ENCODE peak calls at places on chromosomes 16 and 17, in ten cellular contexts. P is BE2C, H is cardiac fibroblast, C is kidney, O is mucosa of descending colon, T is fibroblast of villous mesenchyme, A is mammary epithelial cell, U is choroid plexus epithelial cell, G is heart left ventricle, Y is brain microvascular endothelial cell. L is an unnamed sample.

GRCh38 chr17:78005452-78006171 is 47.1 kb downstream of the TNRC6C start:
- DNase-seq in P (no peak), H (no peak), C (no peak), O (no peak), T (no peak), A (no peak), U (no peak), G (no peak), Y (no peak), L (no peak)

GRCh38 chr17:34613064-34614019 is 34.0 kb downstream of the TMEM132E start:
- DNase-seq in P (peak), H (no peak), C (peak), O (no peak), T (no peak), A (no peak), U (no peak), G (no peak), Y (no peak), L (no peak)

GRCh38 chr16:27778926-27779570 is 229.1 kb downstream of the KATNIP start:
- DNase-seq in P (no peak), H (no peak), C (peak), O (no peak), T (no peak), A (no peak), U (no peak), G (no peak), Y (no peak), L (no peak)

GRCh38 chr16:85234310-85235235 is 122.3 kb upstream of the CIBAR2 start:
- DNase-seq in P (peak), H (peak), C (peak), O (peak), T (peak), A (no peak), U (peak), G (peak), Y (peak), L (peak)

GRCh38 chr17:43033947-43034622 is 9.1 kb downstream of the RND2 start:
- DNase-seq in P (no peak), H (no peak), C (peak), O (no peak), T (no peak), A (no peak), U (no peak), G (no peak), Y (no peak), L (no peak)

GRCh38 chr17:75834279-75834920 is 9.8 kb downstream of the UNC13D start:
- DNase-seq in P (no peak), H (no peak), C (no peak), O (no peak), T (no peak), A (no peak), U (no peak), G (no peak), Y (no peak), L (no peak)

GRCh38 chr16:11201498-11202259 is 54.3 kb downstream of the SOCS1 start:
- DNase-seq in P (no peak), H (peak), C (no peak), O (no peak), T (peak), A (peak), U (peak), G (no peak), Y (peak), L (peak)

GRCh38 chr17:27206447-27206846 is 87.5 kb upstream of the WSB1 start:
- DNase-seq in P (no peak), H (peak), C (no peak), O (no peak), T (peak), A (no peak), U (peak), G (no peak), Y (no peak), L (no peak)

GRCh38 chr17:49976163-49976827 is 7.3 kb downstream of the DLX4 start:
- DNase-seq in P (no peak), H (no peak), C (no peak), O (no peak), T (no peak), A (no peak), U (no peak), G (peak), Y (no peak), L (no peak)

GRCh38 chr16:16025214-16025968 is 76.0 kb downstream of the ABCC1 start:
- DNase-seq in P (no peak), H (peak), C (no peak), O (peak), T (peak), A (peak), U (peak), G (no peak), Y (peak), L (peak)

GRCh38 chr17:63413128-63413527 is 33.0 kb downstream of the CYB561 start:
- DNase-seq in P (no peak), H (no peak), C (no peak), O (no peak), T (no peak), A (no peak), U (no peak), G (no peak), Y (no peak), L (no peak)

GRCh38 chr16:70470141-70470926 is 15.9 kb downstream of the FCSK start:
- DNase-seq in P (no peak), H (no peak), C (no peak), O (no peak), T (no peak), A (no peak), U (no peak), G (peak), Y (no peak), L (no peak)

GRCh38 chr17:12665263-12666210 is at the start of gene MYOCD:
- DNase-seq in P (no peak), H (no peak), C (peak), O (no peak), T (peak), A (no peak), U (peak), G (peak), Y (peak), L (peak)

GRCh38 chr16:55056585-55057520 is 126.2 kb downstream of the IRX5 start:
- DNase-seq in P (peak), H (no peak), C (no peak), O (no peak), T (no peak), A (no peak), U (no peak), G (no peak), Y (no peak), L (no peak)

GRCh38 chr17:15247891-15248529 is 17.1 kb downstream of the PMP22 start:
- DNase-seq in P (no peak), H (no peak), C (no peak), O (no peak), T (no peak), A (peak), U (no peak), G (no peak), Y (no peak), L (no peak)

GRCh38 chr16:30997000-30997886 is 12.2 kb downstream of the HSD3B7 start:
- DNase-seq in P (peak), H (peak), C (peak), O (peak), T (peak), A (peak), U (peak), G (peak), Y (peak), L (peak)

GRCh38 chr16:2595376-2596200 is 57.8 kb downstream of the PDPK1 start:
- DNase-seq in P (peak), H (no peak), C (peak), O (peak), T (no peak), A (no peak), U (peak), G (no peak), Y (no peak), L (no peak)

GRCh38 chr17:31654936-31655335 is 204.1 kb downstream of the COPRS start:
- DNase-seq in P (no peak), H (no peak), C (no peak), O (no peak), T (no peak), A (peak), U (no peak), G (no peak), Y (no peak), L (no peak)

GRCh38 chr16:68247400-68247799 is 2.2 kb downstream of the PLA2G15 start:
- DNase-seq in P (no peak), H (no peak), C (peak), O (peak), T (no peak), A (no peak), U (no peak), G (peak), Y (no peak), L (no peak)

GRCh38 chr17:48558057-48558456 is 13.1 kb upstream of the HOXB2 start:
- DNase-seq in P (no peak), H (no peak), C (no peak), O (no peak), T (no peak), A (peak), U (no peak), G (no peak), Y (no peak), L (no peak)
- H3K4me3 ChIP-seq in P (no peak), H (no peak), C (peak), O (no peak), T (no peak), A (no peak), U (no peak), G (no peak), Y (no peak), L (peak)

GRCh38 chr16:56610609-56611111 is 2.3 kb downstream of the MT2A start:
- DNase-seq in P (no peak), H (peak), C (no peak), O (no peak), T (peak), A (no peak), U (peak), G (no peak), Y (peak), L (no peak)

GRCh38 chr16:56608876-56609462 is 585 bp downstream of the MT2A start:
- DNase-seq in P (no peak), H (peak), C (peak), O (no peak), T (peak), A (no peak), U (no peak), G (no peak), Y (no peak), L (no peak)

GRCh38 chr16:56610017-56610608 is 1.7 kb downstream of the MT2A start:
- DNase-seq in P (no peak), H (peak), C (peak), O (peak), T (peak), A (peak), U (peak), G (no peak), Y (peak), L (peak)

GRCh38 chr16:56608043-56608875 is at the start of gene MT2A:
- DNase-seq in P (peak), H (peak), C (peak), O (peak), T (peak), A (peak), U (peak), G (peak), Y (peak), L (peak)

GRCh38 chr16:56609463-56609921 is 1.1 kb downstream of the MT2A start:
- DNase-seq in P (peak), H (peak), C (peak), O (peak), T (peak), A (peak), U (peak), G (no peak), Y (peak), L (peak)
- TF ChIP-seq CTCF in P (no peak), H (no peak), C (no peak), O (no peak), T (no peak), A (no peak), U (no peak), G (no peak), Y (peak), L (no peak)

GRCh38 chr17:60523822-60524221 is 2.2 kb downstream of the APPBP2 start:
- DNase-seq in P (no peak), H (no peak), C (no peak), O (no peak), T (no peak), A (no peak), U (no peak), G (no peak), Y (no peak), L (no peak)
- H3K4me3 ChIP-seq in P (peak), H (peak), C (peak), O (no peak), T (peak), A (peak), U (peak), G (peak), Y (peak), L (peak)

GRCh38 chr16:89054714-89055113 is 38.9 kb upstream of the ACSF3 start:
- DNase-seq in P (no peak), H (no peak), C (no peak), O (no peak), T (no peak), A (no peak), U (no peak), G (peak), Y (no peak), L (no peak)

GRCh38 chr16:89054261-89054661 is 39.4 kb upstream of the ACSF3 start:
- DNase-seq in P (no peak), H (no peak), C (no peak), O (peak), T (no peak), A (no peak), U (no peak), G (peak), Y (no peak), L (no peak)

GRCh38 chr16:89056592-89056991 is 37.1 kb upstream of the ACSF3 start:
- DNase-seq in P (no peak), H (no peak), C (no peak), O (no peak), T (no peak), A (no peak), U (no peak), G (no peak), Y (no peak), L (no peak)

GRCh38 chr16:89055894-89056555 is 37.6 kb upstream of the ACSF3 start:
- DNase-seq in P (no peak), H (no peak), C (no peak), O (no peak), T (no peak), A (no peak), U (no peak), G (no peak), Y (no peak), L (no peak)

GRCh38 chr16:89055313-89055712 is 38.3 kb upstream of the ACSF3 start:
- DNase-seq in P (no peak), H (no peak), C (no peak), O (no peak), T (no peak), A (no peak), U (no peak), G (no peak), Y (no peak), L (no peak)
- TF ChIP-seq CTCF in P (no peak), H (no peak), C (no peak), O (no peak), T (no peak), A (no peak), U (no peak), G (no peak), Y (no peak), L (no peak)

GRCh38 chr17:82547981-82548380 is 28.4 kb downstream of the FOXK2 start:
- DNase-seq in P (no peak), H (no peak), C (no peak), O (no peak), T (no peak), A (no peak), U (no peak), G (no peak), Y (no peak), L (no peak)

GRCh38 chr17:82548681-82549303 is 29.3 kb downstream of the FOXK2 start:
- DNase-seq in P (no peak), H (no peak), C (no peak), O (peak), T (peak), A (no peak), U (peak), G (peak), Y (no peak), L (no peak)

GRCh38 chr17:82542439-82542838 is 22.9 kb downstream of the FOXK2 start:
- DNase-seq in P (no peak), H (no peak), C (no peak), O (no peak), T (no peak), A (no peak), U (no peak), G (no peak), Y (no peak), L (no peak)

GRCh38 chr17:82545071-82545462 is 25.5 kb downstream of the FOXK2 start:
- DNase-seq in P (no peak), H (no peak), C (no peak), O (no peak), T (peak), A (no peak), U (peak), G (no peak), Y (peak), L (peak)

GRCh38 chr17:82544431-82545070 is 25.0 kb downstream of the FOXK2 start:
- DNase-seq in P (peak), H (no peak), C (no peak), O (no peak), T (peak), A (no peak), U (no peak), G (no peak), Y (no peak), L (no peak)
- H3K4me3 ChIP-seq in P (no peak), H (no peak), C (no peak), O (no peak), T (peak), A (no peak), U (peak), G (peak), Y (peak), L (no peak)

GRCh38 chr16:7919782-7920181 is 587.1 kb downstream of the RBFOX1 start:
- DNase-seq in P (no peak), H (no peak), C (no peak), O (no peak), T (no peak), A (no peak), U (no peak), G (no peak), Y (no peak), L (no peak)

DNA sequence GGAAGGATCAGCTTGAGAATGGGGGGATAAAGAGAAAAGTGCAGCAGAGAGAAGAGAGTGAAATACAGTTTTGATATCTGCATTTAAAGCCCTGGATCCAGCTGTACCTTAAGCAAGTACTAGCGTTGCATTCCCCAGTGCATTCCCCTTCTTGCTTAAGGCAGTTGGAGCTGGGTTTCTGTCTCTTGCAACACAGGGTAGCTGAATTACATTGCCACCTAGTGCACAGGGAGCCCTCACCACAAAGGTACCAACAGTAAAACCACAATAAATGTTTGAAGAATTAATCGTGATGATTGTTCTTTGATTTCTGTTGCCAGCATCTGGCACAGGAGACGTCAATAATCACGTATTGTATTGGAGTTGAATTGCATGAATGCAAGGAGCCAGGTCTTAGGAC is 588.7 kb downstream of the RBFOX1 start:
- DNase-seq in P (no peak), H (no peak), C (no peak), O (no peak), T (no peak), A (no peak), U (no peak), G (no peak), Y (no peak), L (no peak)
- TF ChIP-seq CTCF in P (no peak), H (no peak), C (no peak), O (no peak), T (no peak), A (no peak), U (no peak), G (no peak), Y (no peak), L (no peak)

GRCh38 chr17:33292184-33292980 is 713 bp downstream of the ASIC2 start:
- DNase-seq in P (peak), H (no peak), C (peak), O (peak), T (peak), A (peak), U (peak), G (no peak), Y (no peak), L (peak)
- H3K4me3 ChIP-seq in P (peak), H (no peak), C (no peak), O (peak), T (peak), A (peak), U (no peak), G (peak), Y (no peak), L (no peak)

GRCh38 chr16:58267524-58268243 is 27.1 kb downstream of the PRSS54 start:
- DNase-seq in P (no peak), H (no peak), C (no peak), O (no peak), T (no peak), A (no peak), U (no peak), G (no peak), Y (no peak), L (no peak)

GRCh38 chr16:58269526-58269925 is 25.3 kb downstream of the PRSS54 start:
- DNase-seq in P (no peak), H (no peak), C (no peak), O (no peak), T (no peak), A (no peak), U (peak), G (no peak), Y (no peak), L (peak)

GRCh38 chr16:58271589-58271988 is 23.2 kb downstream of the PRSS54 start:
- DNase-seq in P (no peak), H (no peak), C (no peak), O (no peak), T (no peak), A (no peak), U (no peak), G (no peak), Y (no peak), L (no peak)

GRCh38 chr16:58272855-58273254 is 22.0 kb downstream of the PRSS54 start:
- DNase-seq in P (no peak), H (no peak), C (no peak), O (no peak), T (no peak), A (no peak), U (no peak), G (no peak), Y (no peak), L (no peak)
- TF ChIP-seq CTCF in P (no peak), H (no peak), C (no peak), O (no peak), T (no peak), A (no peak), U (no peak), G (no peak), Y (no peak), L (no peak)